ENCODE peak calls at places on chromosomes 1 and 21, in six cellular contexts. F is tibial artery; W is effector memory CD4-positive, alpha-beta T cell; X is spleen; H is lung; J is aorta. R is an unnamed sample.

GRCh38 chr1:68049941-68050878 is at the start of gene DIRAS3:
- DNase-seq in H (no peak), J (peak; percentile 50), F (no peak), X (peak; percentile 51), W (no peak), R (no peak)

GRCh38 chr21:41483415-41483814 is 24.5 kb downstream of the TMPRSS2 start:
- DNase-seq in W (no peak), X (peak; percentile 11), J (peak; percentile 13), F (no peak), H (no peak), R (no peak)

GRCh38 chr1:92410706-92411105 is 76.0 kb downstream of the GFI1 start:
- DNase-seq in F (no peak), W (peak; percentile 20), X (no peak), J (no peak), H (no peak), R (no peak)

GRCh38 chr21:14943636-14944035 is 121.2 kb downstream of the NRIP1 start:
- DNase-seq in J (no peak), X (no peak), W (no peak), F (no peak), H (no peak), R (no peak)

GRCh38 chr1:227920426-227920825 is 27.3 kb downstream of the WNT9A start:
- DNase-seq in H (no peak), J (no peak), F (no peak), W (no peak), X (no peak), R (no peak)

GRCh38 chr1:4687943-4688342 is 33.5 kb downstream of the AJAP1 start:
- DNase-seq in J (no peak), H (no peak), W (no peak), F (no peak), X (no peak), R (no peak)

GRCh38 chr1:61993331-61993961 is 201.2 kb upstream of the L1TD1 start:
- DNase-seq in W (no peak), F (no peak), X (no peak), J (no peak), H (no peak), R (no peak)

GRCh38 chr1:160971618-160972056 is 17.0 kb upstream of the ITLN2 start:
- DNase-seq in J (no peak), H (no peak), X (no peak), F (no peak), W (no peak), R (no peak)

GRCh38 chr1:218274551-218274950 is 10.5 kb upstream of the RRP15 start:
- DNase-seq in F (no peak), H (no peak), J (no peak), X (no peak), W (no peak), R (no peak)

GRCh38 chr1:111407297-111407696 is 20.2 kb downstream of the OVGP1 start:
- DNase-seq in W (no peak), F (no peak), J (no peak), H (no peak), X (no peak), R (no peak)

GRCh38 chr1:31764307-31765040 is at the start of gene ADGRB2:
- DNase-seq in H (no peak), J (no peak), X (no peak), F (no peak), W (no peak), R (peak; percentile 68)

GRCh38 chr1:183632087-183632486 is 3.5 kb downstream of the ARPC5 start:
- DNase-seq in J (no peak), H (no peak), F (no peak), X (no peak), W (no peak), R (no peak)

GRCh38 chr1:193525411-193525810 is 339.0 kb upstream of the B3GALT2 start:
- DNase-seq in W (no peak), J (no peak), F (no peak), H (no peak), X (no peak), R (no peak)

GRCh38 chr1:200040516-200041138 is 13.1 kb downstream of the NR5A2 start:
- DNase-seq in X (no peak), W (no peak), F (no peak), J (no peak), H (no peak), R (no peak)

GRCh38 chr1:5955479-5955977 is 36.7 kb downstream of the NPHP4 start:
- DNase-seq in W (no peak), H (no peak), X (no peak), J (no peak), F (no peak), R (no peak)

GRCh38 chr1:160410412-160411005 is 10.1 kb downstream of the VANGL2 start:
- DNase-seq in W (no peak), J (no peak), F (no peak), X (no peak), H (no peak), R (no peak)

GRCh38 chr1:116754203-116754977 is at the start of gene CD2:
- DNase-seq in F (no peak), J (no peak), H (no peak), X (no peak), W (no peak), R (no peak)

GRCh38 chr1:203210350-203210749 is 19.1 kb downstream of the CHIT1 start:
- DNase-seq in X (no peak), W (no peak), H (no peak), F (no peak), J (no peak), R (no peak)

GRCh38 chr1:157431751-157432150 is 120.6 kb downstream of the FCRL5 start:
- DNase-seq in H (no peak), J (no peak), W (no peak), F (no peak), X (no peak), R (no peak)

GRCh38 chr1:201511925-201512539 is 5.1 kb upstream of the CSRP1 start:
- DNase-seq in J (peak; percentile 77), H (peak; percentile 83), F (peak; percentile 61), X (peak; percentile 84), W (no peak), R (peak; percentile 67)

GRCh38 chr1:226534098-226534497 is 14.5 kb upstream of the STUM start:
- DNase-seq in J (no peak), W (no peak), X (no peak), H (no peak), F (no peak), R (no peak)

GRCh38 chr1:174743654-174744561 is 255.8 kb upstream of the CACYBP start:
- DNase-seq in W (no peak), X (no peak), J (no peak), F (no peak), H (no peak), R (no peak)

GRCh38 chr1:62325076-62325475 is 5.8 kb upstream of the KANK4 start:
- DNase-seq in J (peak; percentile 52), F (no peak), W (no peak), X (no peak), H (no peak), R (no peak)

GRCh38 chr1:68464891-68465290 is 15.1 kb upstream of the RPE65 start:
- DNase-seq in H (no peak), F (no peak), X (no peak), J (no peak), W (no peak), R (no peak)

GRCh38 chr1:18722270-18722669 is 91.6 kb downstream of the PAX7 start:
- DNase-seq in H (no peak), X (no peak), W (no peak), J (no peak), F (no peak), R (no peak)
- H3K27me3 ChIP-seq in H (no peaks in the 10 kb centered on the region), X (no peaks in the 10 kb centered on the region), W (peaks cover 20% of the 10 kb centered on the region), J (no peaks in the 10 kb centered on the region), F (no peaks in the 10 kb centered on the region), R (peaks cover 12% of the 10 kb centered on the region)

GRCh38 chr1:98967122-98967521 is 37.5 kb downstream of the PLPPR5 start:
- DNase-seq in W (no peak), H (no peak), F (no peak), J (no peak), X (no peak), R (no peak)
- H3K4me3 ChIP-seq in W (no peak overlapping the region), H (no peak overlapping the region), F (no peak overlapping the region), J (no peak overlapping the region), X (no peak overlapping the region), R (no peak overlapping the region)

GRCh38 chr1:26697441-26697977 is 1.7 kb downstream of the ARID1A start:
- DNase-seq in J (no peak), W (no peak), X (no peak), F (no peak), H (no peak), R (no peak)

GRCh38 chr1:26695417-26696190 is at the start of gene ARID1A:
- DNase-seq in W (peak; percentile 91), X (peak; percentile 99), J (peak; percentile 97), H (peak; percentile 96), F (peak; percentile 93), R (peak; percentile 89)

GRCh38 chr1:26694597-26695416 is 1.0 kb upstream of the ARID1A start:
- DNase-seq in W (no peak), H (no peak), F (no peak), X (no peak), J (no peak), R (no peak)

GRCh38 chr1:26696645-26697440 is 1.0 kb downstream of the ARID1A start:
- DNase-seq in X (peak; percentile 94), H (peak; percentile 45), F (peak; percentile 28), W (peak; percentile 55), J (peak; percentile 66), R (no peak)

DNA sequence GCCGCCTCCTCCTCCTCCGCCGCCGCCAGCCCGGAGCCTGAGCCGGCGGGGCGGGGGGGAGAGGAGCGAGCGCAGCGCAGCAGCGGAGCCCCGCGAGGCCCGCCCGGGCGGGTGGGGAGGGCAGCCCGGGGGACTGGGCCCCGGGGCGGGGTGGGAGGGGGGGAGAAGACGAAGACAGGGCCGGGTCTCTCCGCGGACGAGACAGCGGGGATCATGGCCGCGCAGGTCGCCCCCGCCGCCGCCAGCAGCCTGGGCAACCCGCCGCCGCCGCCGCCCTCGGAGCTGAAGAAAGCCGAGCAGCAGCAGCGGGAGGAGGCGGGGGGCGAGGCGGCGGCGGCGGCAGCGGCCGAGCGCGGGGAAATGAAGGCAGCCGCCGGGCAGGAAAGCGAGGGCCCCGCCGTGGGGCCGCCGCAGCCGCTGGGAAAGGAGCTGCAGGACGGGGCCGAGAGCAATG is 403 bp downstream of the ARID1A start:
- DNase-seq in W (no peak), X (peak; percentile 90), J (peak; percentile 56), H (no peak), F (no peak), R (peak; percentile 38)
- H3K27ac ChIP-seq in W (peak overlapping the region; percentile 91), X (peak overlapping the region; percentile 99), J (peak overlapping the region; percentile 91), H (peak overlapping the region; percentile 99), F (peak overlapping the region; percentile 96), R (peak overlapping the region; percentile 93)

DNA sequence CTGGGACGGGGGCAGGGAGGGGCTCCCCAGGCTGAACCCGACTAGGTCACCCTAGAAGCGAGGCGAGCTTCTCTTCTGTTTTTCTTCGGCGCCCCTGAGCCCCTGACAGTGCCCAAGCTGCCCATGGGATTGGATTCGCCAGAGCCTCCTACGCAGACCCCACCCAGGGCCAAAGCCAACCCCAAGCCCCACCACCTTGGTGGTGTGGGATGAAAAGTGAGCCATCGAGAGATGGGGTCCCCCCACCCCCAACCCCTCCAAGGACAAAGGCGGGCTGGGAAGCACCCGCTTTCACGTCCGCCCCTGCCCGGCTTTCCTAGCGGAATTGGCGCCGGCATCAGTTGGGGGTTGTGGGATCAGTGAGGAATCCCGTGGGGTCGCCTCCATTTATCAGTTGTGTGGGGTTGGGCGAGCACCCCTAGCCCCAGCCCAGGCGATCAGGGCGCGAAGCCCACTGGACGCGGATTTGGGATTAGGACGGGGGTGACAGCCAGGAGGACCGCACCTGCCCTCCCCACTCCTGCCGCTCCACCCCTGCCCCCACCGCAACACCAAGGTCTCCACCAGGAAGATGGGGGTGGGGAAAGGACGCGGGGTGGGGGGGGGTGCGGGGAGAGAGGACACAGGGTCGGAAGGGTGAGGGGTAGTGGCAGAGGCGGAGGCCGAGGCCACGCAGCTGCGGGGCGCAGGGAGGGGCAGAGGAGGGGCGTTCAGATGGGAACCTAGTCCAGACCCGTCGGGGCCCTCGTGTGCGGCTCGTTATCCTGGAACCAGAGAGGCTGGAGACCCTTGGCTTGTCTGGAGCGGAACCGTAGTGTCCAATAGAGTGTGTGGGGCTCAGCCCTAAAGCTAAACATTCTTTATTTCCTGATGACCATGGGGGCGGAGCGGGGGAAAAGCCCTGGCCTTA is 4.4 kb downstream of the TSPEAR start:
- DNase-seq in W (no peak), H (no peak), X (no peak), F (no peak), J (no peak), R (no peak)
- H3K27me3 ChIP-seq in W (peaks cover 73% of the 10 kb centered on the region), H (peaks cover 39% of the 10 kb centered on the region), X (peaks cover 12% of the 10 kb centered on the region), F (no peaks in the 10 kb centered on the region), J (no peaks in the 10 kb centered on the region), R (peaks cover 84% of the 10 kb centered on the region)